ENCODE peak calls at places on chromosomes 2 and 18, in eight cellular contexts. G is brain microvascular endothelial cell, Y is hepatocyte, N is HepG2, M is lung, S is heart right ventricle, L is K562, P is endodermal cell. C is an unnamed sample.

GRCh38 chr18:47844828-47845227 is 85.6 kb downstream of the SMAD2 start:
- DNase-seq in G (no peak), Y (no peak), N (no peak), M (no peak), S (no peak), L (no peak), P (no peak), C (no peak)

GRCh38 chr2:170086117-170086688 is 91.7 kb upstream of the MYO3B start:
- DNase-seq in G (no peak), Y (no peak), N (no peak), M (no peak), S (no peak), L (no peak), P (no peak), C (no peak)

GRCh38 chr2:173982918-173983317 is 17.7 kb upstream of the SP3 start:
- DNase-seq in G (peak; percentile 25), Y (no peak), N (no peak), M (no peak), S (peak; percentile 44), L (no peak), P (no peak), C (no peak)

GRCh38 chr18:74819433-74820059 is 221.9 kb downstream of the ZNF407 start:
- DNase-seq in G (no peak), Y (no peak), N (peak; percentile 19), M (no peak), S (no peak), L (no peak), P (peak; percentile 91), C (no peak)

GRCh38 chr2:147008481-147008880 is 836.3 kb upstream of the ACVR2A start:
- DNase-seq in G (no peak), Y (no peak), N (no peak), M (no peak), S (no peak), L (no peak), P (no peak), C (no peak)

GRCh38 chr2:176457486-176457885 is 188.2 kb downstream of the MTX2 start:
- DNase-seq in G (no peak), Y (no peak), N (no peak), M (no peak), S (no peak), L (no peak), P (no peak), C (no peak)

GRCh38 chr18:40414155-40414754 is 1540.8 kb upstream of the PIK3C3 start:
- DNase-seq in G (peak; percentile 7), Y (no peak), N (no peak), M (no peak), S (no peak), L (no peak), P (no peak), C (no peak)

GRCh38 chr2:240646900-240647502 is 21.7 kb downstream of the GPR35 start:
- DNase-seq in G (no peak), Y (no peak), N (no peak), M (no peak), S (no peak), L (no peak), P (no peak), C (no peak)

GRCh38 chr2:12490641-12491040 is 226.1 kb upstream of the TRIB2 start:
- DNase-seq in G (no peak), Y (no peak), N (no peak), M (no peak), S (no peak), L (no peak), P (no peak), C (no peak)

GRCh38 chr2:9463698-9464034 is 10.7 kb upstream of the IAH1 start:
- DNase-seq in G (peak; percentile 25), Y (no peak), N (no peak), M (no peak), S (no peak), L (no peak), P (no peak), C (no peak)

GRCh38 chr2:3242747-3243369 is 134.8 kb downstream of the EIPR1 start:
- DNase-seq in G (no peak), Y (no peak), N (no peak), M (no peak), S (no peak), L (no peak), P (peak; percentile 7), C (peak; percentile 11)

GRCh38 chr2:15561574-15562344 is 625 bp upstream of the NBAS start:
- DNase-seq in G (peak; percentile 60), Y (peak; percentile 51), N (peak; percentile 14), M (no peak), S (peak; percentile 5), L (peak; percentile 65), P (no peak), C (no peak)

GRCh38 chr2:113965644-113966043 is 75.8 kb downstream of the ACTR3 start:
- DNase-seq in G (peak; percentile 44), Y (peak; percentile 58), N (peak; percentile 94), M (no peak), S (no peak), L (peak; percentile 32), P (peak; percentile 73), C (no peak)

GRCh38 chr2:234682492-234683228 is 185.8 kb upstream of the ARL4C start:
- DNase-seq in G (peak; percentile 28), Y (no peak), N (peak; percentile 41), M (no peak), S (no peak), L (no peak), P (peak; percentile 42), C (no peak)

GRCh38 chr18:5294113-5294617 is 1.4 kb downstream of the ZBTB14 start:
- DNase-seq in G (no peak), Y (peak; percentile 51), N (no peak), M (no peak), S (no peak), L (no peak), P (no peak), C (no peak)

GRCh38 chr2:171515672-171516298 is 6.5 kb upstream of the CYBRD1 start:
- DNase-seq in G (peak; percentile 68), Y (no peak), N (no peak), M (no peak), S (no peak), L (no peak), P (peak; percentile 69), C (no peak)

GRCh38 chr2:14633031-14633430 is 514 bp downstream of the LRATD1 start:
- DNase-seq in G (no peak), Y (peak; percentile 13), N (no peak), M (no peak), S (no peak), L (no peak), P (peak; percentile 67), C (no peak)

GRCh38 chr2:12119841-12120240 is 373.4 kb downstream of the LPIN1 start:
- DNase-seq in G (peak; percentile 25), Y (no peak), N (no peak), M (no peak), S (no peak), L (no peak), P (no peak), C (no peak)

GRCh38 chr2:176873403-176873802 is 339.2 kb upstream of the HNRNPA3 start:
- DNase-seq in G (peak; percentile 9), Y (no peak), N (no peak), M (no peak), S (no peak), L (no peak), P (peak; percentile 58), C (no peak)

GRCh38 chr2:227853204-227853629 is 18.2 kb upstream of the DAW1 start:
- DNase-seq in G (no peak), Y (peak; percentile 33), N (no peak), M (peak; percentile 61), S (no peak), L (no peak), P (no peak), C (no peak)

DNA sequence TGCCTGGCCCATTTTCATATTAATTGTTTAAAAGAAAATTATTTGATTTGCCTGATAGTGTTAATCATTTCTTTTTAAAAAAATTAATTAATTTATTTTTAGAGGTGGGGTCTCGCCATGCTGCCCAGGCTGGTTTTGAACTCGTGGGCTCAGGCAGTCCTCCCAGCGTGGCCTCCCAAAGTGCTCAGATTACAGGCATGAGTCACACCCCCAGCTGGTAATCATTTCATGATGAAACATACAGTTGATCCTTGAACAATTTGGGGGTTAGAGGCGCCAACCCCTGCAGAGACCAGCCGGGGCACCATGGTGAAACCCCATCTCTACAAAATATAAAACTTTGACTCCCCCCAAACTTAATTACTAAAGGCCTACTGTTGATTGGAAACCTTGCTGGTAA is 7.9 kb downstream of the GPN1 start:
- DNase-seq in G (no peak), Y (no peak), N (no peak), M (no peak), S (no peak), L (no peak), P (no peak), C (no peak)
- TF ChIP-seq CTCF in G (no peak), Y (no peak), N (no peak), M (no peak), S (no peak), L (no peak), P (no peak), C (no peak)

DNA sequence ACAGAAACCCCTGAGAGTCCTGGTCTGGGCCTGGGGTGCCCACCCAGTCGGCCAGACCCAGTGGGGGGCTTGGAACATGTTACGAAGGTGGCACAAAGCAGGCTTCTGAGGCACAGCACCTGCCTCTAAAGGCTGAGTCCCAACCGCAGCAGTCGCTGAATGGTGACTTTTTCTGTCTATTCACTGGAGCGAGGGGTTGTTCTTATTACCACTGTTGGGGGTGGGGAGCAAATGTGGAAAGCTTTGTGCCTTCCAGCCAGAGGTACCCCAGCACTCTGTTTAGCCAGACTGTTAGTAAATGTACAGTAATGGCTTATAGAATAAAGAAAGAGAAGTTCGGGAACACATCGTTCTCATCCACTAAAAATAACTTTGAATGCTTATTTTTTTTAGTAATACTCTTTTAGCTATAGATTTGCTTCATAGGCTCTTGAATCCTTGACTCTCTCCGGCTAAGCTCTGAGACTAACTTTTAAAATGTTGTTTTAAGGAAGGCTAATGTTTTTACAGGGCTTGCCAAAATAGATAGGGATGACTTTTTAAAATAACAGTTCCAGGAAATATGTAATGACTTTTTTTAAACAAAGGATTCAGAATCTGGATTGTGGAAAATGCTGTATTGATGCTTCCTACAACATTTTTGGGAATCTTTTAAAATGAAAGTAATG is 23.4 kb upstream of the PTPN2 start:
- DNase-seq in G (peak; percentile 36), Y (no peak), N (no peak), M (no peak), S (no peak), L (no peak), P (no peak), C (no peak)
- H3K27me3 ChIP-seq in G (no peaks in the 10 kb centered on the region), Y (no peaks in the 10 kb centered on the region), N (peaks cover 1% of the 10 kb centered on the region), M (no peaks in the 10 kb centered on the region), S (peaks cover 29% of the 10 kb centered on the region), L (no peaks in the 10 kb centered on the region), P (no peaks in the 10 kb centered on the region), C (no peaks in the 10 kb centered on the region)

GRCh38 chr18:50880108-50880465 is 1.2 kb downstream of the ME2 start:
- DNase-seq in G (no peak), Y (no peak), N (no peak), M (no peak), S (no peak), L (no peak), P (no peak), C (no peak)
- TF ChIP-seq CTCF in G (no peak), Y (no peak), N (no peak), M (no peak), S (no peak), L (no peak), P (no peak), C (no peak)

DNA sequence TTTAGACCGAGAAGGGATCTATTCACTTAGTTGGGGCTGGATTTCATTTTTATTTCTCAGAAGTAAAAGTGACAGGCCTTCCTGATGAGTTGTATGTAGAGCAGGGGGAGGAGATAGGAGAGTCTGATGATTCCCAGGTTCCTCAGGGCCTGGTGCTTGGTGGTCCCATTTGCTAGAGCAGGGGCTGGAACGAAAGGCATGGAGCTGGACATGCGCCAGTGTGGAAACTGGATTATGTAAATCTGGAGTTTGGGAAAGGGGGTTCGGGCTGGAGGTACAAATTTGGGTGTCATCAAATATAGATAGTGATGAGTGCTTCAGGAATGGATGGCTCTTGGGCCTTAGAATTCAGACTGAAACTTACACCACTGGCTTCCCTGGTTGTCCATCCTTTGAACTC is 27.5 kb downstream of the GNLY start:
- DNase-seq in G (no peak), Y (no peak), N (no peak), M (no peak), S (no peak), L (no peak), P (no peak), C (no peak)
- H3K27me3 ChIP-seq in G (no peaks in the 10 kb centered on the region), Y (no peaks in the 10 kb centered on the region), N (peaks cover 3% of the 10 kb centered on the region), M (no peaks in the 10 kb centered on the region), S (no peaks in the 10 kb centered on the region), L (peaks cover under 1% of the 10 kb centered on the region), P (peaks cover 21% of the 10 kb centered on the region), C (no peaks in the 10 kb centered on the region)